ENCODE peak calls at places on chromosome 13, in eight cellular contexts. L is adipocyte; S is NCI-H1930; X is anterior cingulate cortex; T is Ammon's horn; E is MV-4-11; K is stimulated activated naive CD8-positive, alpha-beta T cell treated with anti-CD3 and anti-CD28 coated beads, Interleukin-15, amount 100 ng/mL, for 72 hours; A is Panc1. D is an unnamed sample.

GRCh38 chr13:76854209-76854608 is 32.0 kb downstream of the KCTD12 start:
- DNase-seq in E (no peak), S (no peak), T (no peak), L (no peak), K (no peak), X (no peak), A (no peak), D (no peak)

GRCh38 chr13:99766641-99767045 is 204.9 kb downstream of the ZIC5 start:
- DNase-seq in S (no peak), K (no peak), T (no peak), A (no peak), E (no peak), X (no peak), L (no peak), D (no peak)

GRCh38 chr13:102291587-102292218 is 110.1 kb downstream of the FGF14 start:
- DNase-seq in L (no peak), E (no peak), S (no peak), K (no peak), T (no peak), A (no peak), X (no peak), D (no peak)

GRCh38 chr13:80363890-80364503 is 23.1 kb upstream of the SPRY2 start:
- DNase-seq in T (peak), A (no peak), K (no peak), X (no peak), E (peak), S (no peak), L (peak), D (no peak)

GRCh38 chr13:60572855-60573254 is 175.8 kb downstream of the TDRD3 start:
- DNase-seq in X (no peak), S (no peak), A (no peak), T (no peak), L (no peak), K (no peak), E (no peak), D (no peak)

GRCh38 chr13:112725346-112726017 is 35.6 kb downstream of the ATP11A start:
- DNase-seq in T (no peak), X (no peak), E (peak), L (no peak), K (no peak), A (no peak), S (no peak), D (no peak)

GRCh38 chr13:50529154-50529882 is 314.2 kb downstream of the DLEU7 start:
- DNase-seq in T (peak), X (peak), E (peak), K (no peak), S (no peak), L (no peak), A (no peak), D (peak)

GRCh38 chr13:114087430-114087829 is 45.0 kb downstream of the RASA3 start:
- DNase-seq in A (no peak), E (no peak), L (no peak), X (no peak), K (no peak), S (no peak), T (no peak), D (peak)

GRCh38 chr13:95652244-95652764 is 7.8 kb upstream of the DZIP1 start:
- DNase-seq in A (no peak), S (no peak), K (no peak), E (no peak), L (no peak), X (no peak), T (no peak), D (no peak)

GRCh38 chr13:109667754-109668360 is 118.5 kb downstream of the IRS2 start:
- DNase-seq in A (no peak), T (no peak), X (no peak), K (no peak), S (no peak), L (no peak), E (no peak), D (no peak)

GRCh38 chr13:25738342-25738771 is 313.5 kb downstream of the SHISA2 start:
- DNase-seq in L (peak), E (peak), T (no peak), K (no peak), X (no peak), S (no peak), A (no peak), D (no peak)

GRCh38 chr13:28820099-28821051 is at the start of gene MTUS2:
- DNase-seq in L (peak), E (no peak), S (peak), K (peak), T (no peak), A (no peak), X (no peak), D (no peak)

GRCh38 chr13:111303559-111303958 is 16.9 kb upstream of the TEX29 start:
- DNase-seq in E (no peak), K (no peak), L (no peak), X (no peak), T (no peak), A (no peak), S (no peak), D (no peak)